ENCODE peak calls at places on chromosomes 16 and 17, in nine cellular contexts. G is stimulated activated CD4-positive, alpha-beta T cell treated with anti-CD3 and anti-CD28 coated beads, Interleukin-12 subunit alpha, Interleukin-12 subunit beta, amount 100 ng/mL, for 4 hours; C is M059J; B is esophagus squamous epithelium; M is kidney epithelial cell; O is non-pigmented ciliary epithelial cell; S is BE2C; T is skeletal muscle cell; Y is NCI-H460. V is an unnamed sample.

GRCh38 chr17:20994779-20995149 is 48.0 kb downstream of the USP22 start:
- DNase-seq in G (no peak), C (no peak), B (no peak), M (no peak), O (no peak), S (no peak), T (no peak), Y (no peak), V (no peak)

GRCh38 chr17:2708585-2709172 is 2.9 kb downstream of the CLUH start:
- DNase-seq in G (no peak), C (no peak), B (no peak), M (no peak), O (no peak), S (no peak), T (no peak), Y (no peak), V (no peak)

GRCh38 chr16:70437582-70438324 is 1.1 kb downstream of the ST3GAL2 start:
- DNase-seq in G (no peak), C (peak), B (no peak), M (no peak), O (no peak), S (peak), T (peak), Y (no peak), V (no peak)

GRCh38 chr16:10866196-10866976 is 10.6 kb upstream of the CIITA start:
- DNase-seq in G (no peak), C (no peak), B (no peak), M (no peak), O (no peak), S (no peak), T (no peak), Y (no peak), V (peak)

GRCh38 chr16:20865420-20866126 is 34.6 kb downstream of the DCUN1D3 start:
- DNase-seq in G (no peak), C (peak), B (no peak), M (no peak), O (no peak), S (no peak), T (no peak), Y (no peak), V (no peak)

GRCh38 chr17:77844681-77845080 is 113.8 kb upstream of the TNRC6C start:
- DNase-seq in G (no peak), C (no peak), B (no peak), M (no peak), O (no peak), S (no peak), T (no peak), Y (no peak), V (no peak)

GRCh38 chr16:49457196-49457595 is 83.6 kb downstream of the C16orf78 start:
- DNase-seq in G (no peak), C (no peak), B (no peak), M (no peak), O (no peak), S (no peak), T (no peak), Y (no peak), V (no peak)

GRCh38 chr17:38611070-38611786 is 5.5 kb upstream of the SRCIN1 start:
- DNase-seq in G (no peak), C (no peak), B (no peak), M (no peak), O (no peak), S (no peak), T (no peak), Y (no peak), V (no peak)

GRCh38 chr17:4901648-4902344 is 1.1 kb downstream of the CHRNE start:
- DNase-seq in G (peak), C (no peak), B (no peak), M (no peak), O (no peak), S (no peak), T (no peak), Y (no peak), V (peak)

GRCh38 chr16:55301385-55302008 is 22.5 kb upstream of the IRX6 start:
- DNase-seq in G (no peak), C (no peak), B (no peak), M (no peak), O (no peak), S (no peak), T (no peak), Y (no peak), V (no peak)

GRCh38 chr17:78737332-78737731 is 44.7 kb downstream of the CYTH1 start:
- DNase-seq in G (no peak), C (peak), B (no peak), M (no peak), O (no peak), S (no peak), T (no peak), Y (no peak), V (no peak)

GRCh38 chr16:79933586-79933985 is 333.0 kb upstream of the MAF start:
- DNase-seq in G (no peak), C (no peak), B (no peak), M (no peak), O (no peak), S (no peak), T (no peak), Y (no peak), V (no peak)

GRCh38 chr17:47192549-47192948 is 3.5 kb upstream of the CDC27 start:
- DNase-seq in G (no peak), C (peak), B (no peak), M (no peak), O (no peak), S (no peak), T (no peak), Y (no peak), V (no peak)

GRCh38 chr17:489758-490329 is 137.2 kb upstream of the RPH3AL start:
- DNase-seq in G (peak), C (peak), B (no peak), M (no peak), O (no peak), S (peak), T (no peak), Y (no peak), V (peak)

GRCh38 chr17:50288306-50288705 is 14.0 kb downstream of the TMEM92 start:
- DNase-seq in G (no peak), C (no peak), B (no peak), M (no peak), O (no peak), S (peak), T (no peak), Y (no peak), V (no peak)

GRCh38 chr17:65797809-65798208 is 236.4 kb upstream of the AXIN2 start:
- DNase-seq in G (peak), C (no peak), B (no peak), M (no peak), O (no peak), S (peak), T (no peak), Y (no peak), V (no peak)

GRCh38 chr16:56203052-56203451 is 11.8 kb downstream of the GNAO1 start:
- DNase-seq in G (peak), C (peak), B (no peak), M (no peak), O (no peak), S (peak), T (no peak), Y (peak), V (no peak)

GRCh38 chr17:38779965-38780752 is 19.2 kb downstream of the PIP4K2B start:
- DNase-seq in G (no peak), C (no peak), B (no peak), M (no peak), O (no peak), S (no peak), T (no peak), Y (no peak), V (no peak)

GRCh38 chr17:50924800-50925199 is 58.6 kb upstream of the TOB1 start:
- DNase-seq in G (no peak), C (no peak), B (no peak), M (no peak), O (no peak), S (no peak), T (no peak), Y (no peak), V (no peak)

GRCh38 chr16:80158766-80159165 is 382.0 kb upstream of the DYNLRB2 start:
- DNase-seq in G (no peak), C (peak), B (no peak), M (peak), O (peak), S (no peak), T (peak), Y (no peak), V (no peak)

GRCh38 chr16:75931043-75931442 is 204.8 kb upstream of the CPHXL start:
- DNase-seq in G (no peak), C (peak), B (no peak), M (peak), O (peak), S (no peak), T (peak), Y (no peak), V (no peak)

GRCh38 chr16:2027024-2028010 is 615 bp downstream of the NHERF2 start:
- DNase-seq in G (no peak), C (peak), B (no peak), M (no peak), O (no peak), S (no peak), T (no peak), Y (no peak), V (no peak)

GRCh38 chr16:27285676-27286196 is 17.2 kb upstream of the NSMCE1 start:
- DNase-seq in G (no peak), C (no peak), B (no peak), M (no peak), O (no peak), S (no peak), T (no peak), Y (no peak), V (no peak)

GRCh38 chr16:69017036-69017783 is 88.2 kb upstream of the HAS3 start:
- DNase-seq in G (no peak), C (peak), B (no peak), M (peak), O (peak), S (no peak), T (no peak), Y (no peak), V (no peak)

GRCh38 chr17:81509687-81510523 is 2.7 kb downstream of the ACTG1 start:
- DNase-seq in G (no peak), C (peak), B (no peak), M (no peak), O (no peak), S (no peak), T (no peak), Y (no peak), V (no peak)

V was measured in thyroid gland.